ENCODE peak calls at places on chromosomes 12 and 14, in seven cellular contexts. A is H9, Z is K562, W is endothelial cell of umbilical vein, Q is GM23338, P is neural progenitor cell, F is HepG2. V is an unnamed sample.

GRCh38 chr12:28024231-28024995 is 51.9 kb upstream of the PTHLH start:
- DNase-seq in A (no peak), Z (no peak), W (peak; percentile 17), Q (no peak), P (no peak), F (no peak), V (no peak)

GRCh38 chr12:98064501-98064900 is 450.9 kb upstream of the TMPO start:
- DNase-seq in A (no peak), Z (no peak), W (no peak), Q (no peak), P (no peak), F (no peak), V (no peak)

GRCh38 chr12:27015730-27016076 is 1.5 kb upstream of the TM7SF3 start:
- DNase-seq in A (no peak), Z (peak; percentile 40), W (peak; percentile 60), Q (peak; percentile 52), P (no peak), F (no peak), V (no peak)

GRCh38 chr14:64394973-64395633 is 7.0 kb downstream of the MTHFD1 start:
- DNase-seq in A (no peak), Z (no peak), W (no peak), Q (no peak), P (no peak), F (no peak), V (no peak)

GRCh38 chr12:116347265-116347664 is 69.8 kb upstream of the MED13L start:
- DNase-seq in A (no peak), Z (no peak), W (no peak), Q (no peak), P (no peak), F (no peak), V (no peak)

GRCh38 chr14:95286649-95287048 is 33.1 kb downstream of the CLMN start:
- DNase-seq in A (peak; percentile 19), Z (no peak), W (no peak), Q (no peak), P (no peak), F (no peak), V (no peak)

GRCh38 chr12:66740257-66740656 is 61.4 kb upstream of the GRIP1 start:
- DNase-seq in A (no peak), Z (no peak), W (no peak), Q (no peak), P (no peak), F (no peak), V (peak; percentile 19)

GRCh38 chr14:35898217-35898775 is 72.2 kb downstream of the BRMS1L start:
- DNase-seq in A (peak; percentile 48), Z (no peak), W (no peak), Q (peak; percentile 58), P (peak; percentile 28), F (no peak), V (no peak)

GRCh38 chr12:78622529-78623221 is 241.9 kb upstream of the SYT1 start:
- DNase-seq in A (no peak), Z (no peak), W (no peak), Q (no peak), P (peak; percentile 21), F (no peak), V (no peak)

GRCh38 chr12:68138480-68138879 is 21.1 kb downstream of the IFNG start:
- DNase-seq in A (no peak), Z (no peak), W (no peak), Q (no peak), P (no peak), F (no peak), V (no peak)

GRCh38 chr12:117835113-117835512 is 133.7 kb downstream of the KSR2 start:
- DNase-seq in A (no peak), Z (no peak), W (no peak), Q (no peak), P (no peak), F (no peak), V (no peak)

GRCh38 chr12:106682594-106683234 is 91.8 kb upstream of the RIC8B start:
- DNase-seq in A (no peak), Z (peak; percentile 40), W (peak; percentile 36), Q (peak; percentile 8), P (no peak), F (peak; percentile 8), V (no peak)

GRCh38 chr14:56189306-56189705 is 71.1 kb downstream of the PELI2 start:
- DNase-seq in A (no peak), Z (no peak), W (peak; percentile 79), Q (no peak), P (no peak), F (no peak), V (peak; percentile 18)
- H3K27ac ChIP-seq in A (no peak overlapping the region), Z (no peak overlapping the region), W (peak overlapping the region; percentile 1), Q (no peak overlapping the region), P (no peak overlapping the region), F (no peak overlapping the region), V (no peak overlapping the region)

GRCh38 chr12:40992158-40992557 is 196.0 kb upstream of the PDZRN4 start:
- DNase-seq in A (no peak), Z (no peak), W (no peak), Q (no peak), P (no peak), F (no peak), V (no peak)

GRCh38 chr12:40988831-40989230 is 199.3 kb upstream of the PDZRN4 start:
- DNase-seq in A (no peak), Z (no peak), W (no peak), Q (no peak), P (no peak), F (no peak), V (no peak)

GRCh38 chr12:40988335-40988734 is 199.8 kb upstream of the PDZRN4 start:
- DNase-seq in A (no peak), Z (no peak), W (no peak), Q (no peak), P (no peak), F (no peak), V (no peak)

GRCh38 chr12:40992674-40993073 is 195.4 kb upstream of the PDZRN4 start:
- DNase-seq in A (no peak), Z (no peak), W (no peak), Q (no peak), P (no peak), F (no peak), V (no peak)

DNA sequence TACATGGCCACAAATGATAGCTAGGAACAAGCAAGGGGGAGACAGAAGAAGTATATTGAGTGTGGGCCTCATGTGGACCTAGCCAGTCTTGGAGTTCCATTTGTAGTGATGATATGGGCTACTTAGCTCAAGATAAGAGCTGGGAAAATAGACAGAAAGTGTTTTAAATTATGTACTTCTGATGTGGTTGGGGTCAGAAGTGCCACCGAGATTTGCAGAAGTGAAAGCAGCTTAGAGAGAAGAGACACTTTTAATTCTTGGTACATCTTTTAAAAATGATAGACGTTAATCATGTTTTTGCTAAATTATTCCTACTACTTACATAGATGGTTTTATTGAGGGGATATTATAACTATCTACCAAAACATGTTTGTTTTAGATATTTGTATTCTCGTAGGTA is 198.3 kb upstream of the PDZRN4 start:
- DNase-seq in A (no peak), Z (no peak), W (no peak), Q (no peak), P (no peak), F (no peak), V (no peak)
- H3K4me2 ChIP-seq in A (no peak overlapping the region), Z (no peak overlapping the region), W (no peak overlapping the region), Q (no peak overlapping the region), P (no peak overlapping the region), F (no peak overlapping the region), V (no peak overlapping the region)

DNA sequence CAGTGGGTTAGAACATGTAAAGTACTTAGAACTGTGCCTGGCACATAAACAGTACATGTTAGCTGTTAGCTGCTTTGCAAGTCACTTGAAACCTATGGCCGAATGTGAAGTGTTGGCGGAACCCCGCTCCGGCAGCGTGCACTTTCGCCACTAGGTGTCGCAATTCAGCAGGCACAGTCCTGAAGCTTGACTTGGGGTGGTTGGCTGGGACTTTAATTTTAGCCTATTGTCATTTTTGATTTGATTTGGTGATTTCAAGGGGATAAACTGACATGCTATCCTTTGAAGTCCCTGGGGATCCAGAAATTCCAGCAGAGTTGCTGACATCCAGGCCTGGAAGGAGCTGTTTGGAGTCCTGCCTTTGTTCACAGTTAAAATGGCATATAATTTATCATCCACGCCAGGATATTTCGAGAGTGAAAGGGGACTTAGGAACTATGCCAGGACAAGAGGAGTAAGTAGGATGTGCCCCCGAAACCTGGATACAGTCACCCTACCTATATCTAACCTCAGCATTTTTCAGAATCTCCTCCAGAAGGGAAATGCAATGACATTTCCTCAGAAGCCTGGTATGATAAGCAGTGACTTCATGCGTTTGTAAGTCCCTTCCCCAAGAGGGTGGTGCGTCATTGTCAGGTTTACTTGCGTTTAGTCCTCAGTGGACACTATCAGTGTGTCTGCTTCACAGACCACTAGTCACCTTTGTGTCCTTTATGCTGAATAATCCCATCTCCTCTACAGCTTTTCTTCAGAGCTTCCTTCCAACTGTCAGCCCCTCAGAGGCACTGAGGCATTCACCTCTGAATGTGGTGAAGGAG is 3.5 kb upstream of the TSPAN9 start:
- DNase-seq in A (peak; percentile 93), Z (peak; percentile 81), W (peak; percentile 90), Q (peak; percentile 88), P (peak; percentile 84), F (peak; percentile 71), V (peak; percentile 88)
- H2AFZ ChIP-seq in A (no peak overlapping the region), Z (no peak overlapping the region), W (peak overlapping the region; percentile 10), Q (no peak overlapping the region), P (no peak overlapping the region), F (no peak overlapping the region), V (no peak overlapping the region)

DNA sequence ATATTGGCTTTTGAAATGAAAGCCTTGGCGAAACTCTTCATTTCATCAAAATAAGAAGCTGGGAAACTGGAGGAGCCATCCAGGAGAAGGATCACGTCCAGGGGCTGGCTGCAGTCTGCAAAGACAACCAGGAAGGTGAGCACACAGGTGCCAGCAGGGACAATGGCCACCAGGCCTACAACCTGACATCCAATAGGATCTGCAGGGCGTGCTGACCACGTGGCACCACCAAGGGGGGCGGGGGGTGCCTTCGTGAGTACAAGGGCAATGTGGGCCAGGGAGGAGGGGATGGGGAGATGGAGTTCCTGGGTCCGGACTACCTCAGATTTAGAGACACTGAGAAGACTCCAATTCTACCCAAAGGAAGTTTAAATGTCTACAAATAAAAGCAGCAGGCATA is 71.7 kb upstream of the ANO2 start:
- DNase-seq in A (no peak), Z (no peak), W (no peak), Q (no peak), P (no peak), F (no peak), V (peak; percentile 11)
- H3K27ac ChIP-seq in A (no peak overlapping the region), Z (no peak overlapping the region), W (no peak overlapping the region), Q (no peak overlapping the region), P (no peak overlapping the region), F (no peak overlapping the region), V (no peak overlapping the region)

DNA sequence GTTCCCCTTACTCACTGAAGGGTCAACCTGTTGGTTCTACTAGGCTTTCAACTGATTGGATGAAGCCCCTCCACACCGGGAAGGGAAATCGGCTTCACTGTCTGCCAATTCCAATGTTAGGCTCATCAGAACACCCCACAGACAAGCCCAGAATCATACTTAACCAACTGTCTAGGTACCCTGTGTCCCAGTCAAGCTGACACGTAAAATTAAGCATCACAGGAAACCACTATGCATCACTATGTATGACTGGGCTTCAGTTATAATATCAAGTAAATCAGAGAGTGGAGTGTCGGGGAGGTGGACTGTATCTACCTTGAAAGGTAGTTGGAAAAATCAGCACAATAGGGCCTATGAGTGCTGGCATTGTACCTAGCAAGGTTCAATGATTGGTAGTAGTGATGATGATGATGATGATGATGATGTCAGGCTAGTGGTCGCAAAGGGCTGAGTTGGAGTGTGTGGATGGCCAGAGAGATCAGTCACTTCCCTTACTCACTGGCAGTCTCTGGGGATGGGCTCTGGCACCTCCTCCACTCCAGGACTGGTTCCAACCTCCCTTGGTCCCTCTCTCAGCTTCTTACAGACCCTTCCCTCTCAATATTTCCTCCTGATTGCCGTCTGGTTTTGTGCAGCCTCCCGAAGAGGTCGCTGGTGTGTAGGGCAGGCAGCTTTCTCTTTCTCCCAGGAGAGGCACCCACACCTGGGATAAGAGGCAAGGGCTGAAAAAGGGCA is 3.3 kb upstream of the ATG101 start:
- DNase-seq in A (no peak), Z (no peak), W (no peak), Q (peak; percentile 25), P (no peak), F (no peak), V (no peak)
- H3K4me2 ChIP-seq in A (no peak overlapping the region), Z (no peak overlapping the region), W (no peak overlapping the region), Q (no peak overlapping the region), P (no peak overlapping the region), F (peak overlapping the region; percentile 65), V (no peak overlapping the region)

GRCh38 chr12:11726659-11727058 is 77.2 kb downstream of the ETV6 start:
- DNase-seq in A (no peak), Z (no peak), W (no peak), Q (no peak), P (no peak), F (no peak), V (no peak)
- H2AFZ ChIP-seq in A (no peak overlapping the region), Z (no peak overlapping the region), W (no peak overlapping the region), Q (no peak overlapping the region), P (no peak overlapping the region), F (no peak overlapping the region), V (no peak overlapping the region)

V was measured in PC-9.